ENCODE peak calls at places on chromosome 5, in five cellular contexts. L is CD8-positive, alpha-beta T cell; M is psoas muscle; G is spleen; P is cardiac muscle cell. Z is an unnamed sample.
A peak's percentile ranks its signal among the peaks of the same experiment; 100 is the strongest.

GRCh38 chr5:14476791-14477435 is 104.7 kb upstream of the OTULINL start:
- DNase-seq in L (no peak), M (no peak), G (no peak), P (peak; percentile 37), Z (no peak)

GRCh38 chr5:127409236-127409921 is 108.1 kb upstream of the PRRC1 start:
- DNase-seq in M (peak; percentile 74), P (no peak), L (no peak), G (no peak), Z (no peak)

GRCh38 chr5:173855162-173855994 is 32.8 kb upstream of the CPEB4 start:
- DNase-seq in G (no peak), P (no peak), M (no peak), L (no peak), Z (no peak)

GRCh38 chr5:42005561-42006153 is 80.6 kb downstream of the FBXO4 start:
- DNase-seq in P (peak; percentile 44), G (no peak), M (no peak), L (no peak), Z (no peak)

GRCh38 chr5:54363669-54364068 is 53.3 kb upstream of the ARL15 start:
- DNase-seq in P (no peak), G (no peak), L (no peak), M (no peak), Z (no peak)

GRCh38 chr5:179124329-179124852 is 64.2 kb downstream of the ZNF354C start:
- DNase-seq in L (no peak), P (no peak), G (no peak), M (no peak), Z (peak; percentile 52)

GRCh38 chr5:133123297-133123696 is 71.5 kb downstream of the HSPA4 start:
- DNase-seq in P (no peak), G (no peak), M (no peak), L (no peak), Z (no peak)

GRCh38 chr5:157592594-157592993 is 17.0 kb upstream of the ADAM19 start:
- DNase-seq in L (no peak), G (no peak), M (no peak), P (no peak), Z (no peak)

GRCh38 chr5:154236459-154237375 is 46.2 kb downstream of the GALNT10 start:
- DNase-seq in L (no peak), M (no peak), P (no peak), G (no peak), Z (no peak)

GRCh38 chr5:103648086-103648485 is 85.5 kb upstream of the NUDT12 start:
- DNase-seq in G (no peak), M (no peak), L (no peak), P (no peak), Z (no peak)

GRCh38 chr5:111254613-111255012 is 30.4 kb downstream of the CAMK4 start:
- DNase-seq in M (no peak), P (peak; percentile 4), G (no peak), L (no peak), Z (no peak)

GRCh38 chr5:154857091-154857533 is 1.3 kb upstream of the CNOT8 start:
- DNase-seq in M (no peak), G (no peak), L (no peak), P (no peak), Z (peak; percentile 95)

GRCh38 chr5:140605879-140606278 is 27.1 kb downstream of the CD14 start:
- DNase-seq in L (no peak), M (no peak), P (no peak), G (no peak), Z (no peak)

GRCh38 chr5:3345195-3345594 is 250.4 kb upstream of the IRX1 start:
- DNase-seq in G (peak; percentile 66), L (no peak), P (no peak), M (peak; percentile 12), Z (peak; percentile 52)

GRCh38 chr5:78747703-78748359 is 99.3 kb upstream of the LHFPL2 start:
- DNase-seq in M (no peak), P (peak; percentile 55), G (no peak), L (no peak), Z (no peak)

GRCh38 chr5:40134883-40135520 is 544.7 kb upstream of the PTGER4 start:
- DNase-seq in L (no peak), G (no peak), M (no peak), P (no peak), Z (no peak)

GRCh38 chr5:149730620-149731331 is 666 bp downstream of the PPARGC1B start:
- DNase-seq in L (peak; percentile 17), M (peak; percentile 82), G (peak; percentile 90), P (peak; percentile 30), Z (peak; percentile 78)

GRCh38 chr5:173537228-173537627 is 79.2 kb downstream of the BOD1 start:
- DNase-seq in L (no peak), M (no peak), G (no peak), P (no peak), Z (no peak)

GRCh38 chr5:14270212-14270702 is 127.1 kb downstream of the TRIO start:
- DNase-seq in M (peak; percentile 80), G (no peak), L (no peak), P (peak; percentile 77), Z (no peak)

GRCh38 chr5:65185468-65185867 is 296.3 kb downstream of the ADAMTS6 start:
- DNase-seq in M (no peak), P (no peak), L (no peak), G (no peak), Z (no peak)

GRCh38 chr5:143401846-143402463 is 1.5 kb downstream of the NR3C1 start:
- DNase-seq in L (no peak), M (no peak), G (no peak), P (no peak), Z (no peak)

GRCh38 chr5:151463137-151464029 is 16.0 kb downstream of the SLC36A1 start:
- DNase-seq in G (no peak), M (no peak), L (no peak), P (no peak), Z (no peak)

GRCh38 chr5:37889612-37890317 is 49.9 kb upstream of the GDNF start:
- DNase-seq in L (no peak), P (peak; percentile 23), G (no peak), M (no peak), Z (no peak)

GRCh38 chr5:112548246-112548982 is 129.3 kb upstream of the EPB41L4A start:
- DNase-seq in M (no peak), G (no peak), L (no peak), P (peak; percentile 93), Z (peak; percentile 54)

GRCh38 chr5:60492958-60493357 is 207.0 kb downstream of the DEPDC1B start:
- DNase-seq in G (no peak), P (no peak), L (no peak), M (no peak), Z (no peak)

GRCh38 chr5:60494144-60494543 is 205.8 kb downstream of the DEPDC1B start:
- DNase-seq in L (no peak), G (no peak), M (no peak), P (no peak), Z (no peak)

GRCh38 chr5:60495644-60496520 is 204.1 kb downstream of the DEPDC1B start:
- DNase-seq in P (no peak), G (no peak), M (no peak), L (no peak), Z (no peak)

GRCh38 chr5:60493372-60493771 is 206.6 kb downstream of the DEPDC1B start:
- DNase-seq in M (no peak), G (no peak), P (no peak), L (no peak), Z (no peak)

GRCh38 chr5:60494635-60495034 is 205.3 kb downstream of the DEPDC1B start:
- DNase-seq in L (no peak), G (no peak), M (no peak), P (no peak), Z (no peak)
- H3K4me1 ChIP-seq in L (no peaks in the 10 kb centered on the region), G (no peaks in the 10 kb centered on the region), M (no peaks in the 10 kb centered on the region), P (no peaks in the 10 kb centered on the region), Z (peaks cover 22% of the 10 kb centered on the region)

GRCh38 chr5:76475936-76476335 is 72.9 kb downstream of the IQGAP2 start:
- DNase-seq in P (no peak), G (no peak), M (no peak), L (no peak), Z (no peak)

GRCh38 chr5:76475358-76475757 is 72.3 kb downstream of the IQGAP2 start:
- DNase-seq in G (no peak), M (no peak), P (no peak), L (no peak), Z (no peak)

GRCh38 chr5:76477061-76477460 is 74.0 kb downstream of the IQGAP2 start:
- DNase-seq in M (no peak), L (no peak), G (no peak), P (no peak), Z (no peak)

GRCh38 chr5:76476639-76477038 is 73.6 kb downstream of the IQGAP2 start:
- DNase-seq in P (no peak), M (no peak), G (no peak), L (no peak), Z (no peak)

GRCh38 chr5:76477576-76477975 is 74.5 kb downstream of the IQGAP2 start:
- DNase-seq in G (no peak), M (no peak), P (no peak), L (no peak), Z (no peak)
- H3K27ac ChIP-seq in G (no peak overlapping the region), M (no peak overlapping the region), P (no peak overlapping the region), L (no peak overlapping the region), Z (no peak overlapping the region)

GRCh38 chr5:177293819-177294581 is 9.5 kb downstream of the RAB24 start:
- DNase-seq in G (no peak), M (no peak), P (no peak), L (no peak), Z (no peak)

GRCh38 chr5:177295929-177296328 is 7.6 kb downstream of the RAB24 start:
- DNase-seq in G (peak; percentile 80), P (no peak), M (no peak), L (no peak), Z (no peak)

GRCh38 chr5:177296581-177296980 is 6.9 kb downstream of the RAB24 start:
- DNase-seq in L (no peak), P (no peak), M (no peak), G (peak; percentile 72), Z (no peak)

GRCh38 chr5:177291735-177292134 is 11.8 kb downstream of the RAB24 start:
- DNase-seq in L (no peak), M (no peak), P (no peak), G (no peak), Z (no peak)

GRCh38 chr5:177294632-177295031 is 8.9 kb downstream of the RAB24 start:
- DNase-seq in G (no peak), M (no peak), L (no peak), P (no peak), Z (peak; percentile 31)
- H3K36me3 ChIP-seq in G (peaks cover 87% of the 10 kb centered on the region), M (peaks cover 9% of the 10 kb centered on the region), L (peaks cover 32% of the 10 kb centered on the region), P (peaks cover 41% of the 10 kb centered on the region), Z (peaks cover 8% of the 10 kb centered on the region)

DNA sequence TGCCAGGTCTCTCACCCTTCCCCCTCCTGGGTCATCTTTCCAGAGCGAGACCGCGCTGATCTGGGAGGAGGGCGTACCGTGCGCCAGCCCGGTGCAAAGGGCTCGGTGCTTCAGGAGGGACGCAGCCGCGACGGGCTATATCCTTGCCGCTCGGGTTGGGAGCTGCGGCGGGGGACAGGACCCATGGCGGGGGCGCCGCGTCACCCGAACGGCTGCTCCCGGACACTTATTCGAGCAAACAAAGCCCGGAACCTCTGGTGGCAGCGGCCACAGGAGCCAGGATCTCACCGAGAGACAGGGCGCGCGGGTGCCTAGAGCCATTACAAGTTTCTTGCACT is 1.4 kb downstream of the SEMA6A start:
- DNase-seq in P (no peak), G (peak; percentile 78), L (no peak), M (peak; percentile 59), Z (no peak)
- H3K4me1 ChIP-seq in P (no peaks in the 10 kb centered on the region), G (peaks cover 24% of the 10 kb centered on the region), L (peaks cover 6% of the 10 kb centered on the region), M (peaks cover 11% of the 10 kb centered on the region), Z (no peaks in the 10 kb centered on the region)

Z was measured in aorta.